ENCODE peak calls at places on chromosome 11, in six cellular contexts. P is K562, S is A549, O is GM12878, Q is HepG2, B is endothelial cell of umbilical vein. M is an unnamed sample.

GRCh38 chr11:119130662-119131061 is 9.3 kb downstream of the HINFP start:
- DNase-seq in B (no peak), P (no peak), Q (peak), S (no peak), O (no peak), M (no peak)

GRCh38 chr11:68040121-68040956 is 1.5 kb downstream of the TCIRG1 start:
- DNase-seq in S (peak), B (peak), O (peak), P (peak), Q (peak), M (peak)

GRCh38 chr11:126305699-126306098 is 1.8 kb downstream of the DCPS start:
- DNase-seq in Q (no peak), S (no peak), P (no peak), O (peak), B (no peak), M (no peak)

GRCh38 chr11:108324587-108324986 is 101.7 kb downstream of the ATM start:
- DNase-seq in B (no peak), S (no peak), O (no peak), P (no peak), Q (no peak), M (peak)

GRCh38 chr11:97463891-97464290 is 1074.1 kb downstream of the JRKL start:
- DNase-seq in S (no peak), Q (no peak), P (peak), B (no peak), O (no peak), M (no peak)

GRCh38 chr11:5476184-5476819 is 12.2 kb upstream of the OR52D1 start:
- DNase-seq in P (peak), B (peak), Q (peak), O (no peak), S (peak), M (peak)

GRCh38 chr11:46249103-46249942 is 28.1 kb upstream of the CREB3L1 start:
- DNase-seq in Q (no peak), O (no peak), P (peak), B (no peak), S (no peak), M (no peak)

GRCh38 chr11:21554284-21554683 is 638.6 kb upstream of the ANO5 start:
- DNase-seq in Q (no peak), S (no peak), P (no peak), B (no peak), O (no peak), M (no peak)

GRCh38 chr11:11668781-11669180 is 47.0 kb upstream of the GALNT18 start:
- DNase-seq in S (no peak), B (no peak), P (no peak), O (no peak), Q (no peak), M (no peak)

GRCh38 chr11:121540627-121541026 is 87.9 kb upstream of the SORL1-AS1 start:
- DNase-seq in S (no peak), P (no peak), B (peak), O (peak), Q (no peak), M (peak)

GRCh38 chr11:118998822-118999221 is 884 bp downstream of the CENATAC start:
- DNase-seq in S (peak), B (peak), O (no peak), P (peak), Q (peak), M (no peak)

GRCh38 chr11:1112351-1113191 is 37.9 kb downstream of the MUC2 start:
- DNase-seq in S (no peak), B (no peak), Q (no peak), P (no peak), O (no peak), M (no peak)

GRCh38 chr11:35163209-35163608 is 24.2 kb downstream of the CD44 start:
- DNase-seq in Q (no peak), P (no peak), S (peak), B (no peak), O (no peak), M (no peak)

GRCh38 chr11:88475991-88476418 is 138.5 kb upstream of the CTSC start:
- DNase-seq in O (no peak), B (no peak), P (no peak), S (no peak), Q (no peak), M (no peak)

GRCh38 chr11:71433648-71434450 is 14.3 kb downstream of the DHCR7 start:
- DNase-seq in Q (peak), B (no peak), O (no peak), S (no peak), P (peak), M (peak)

GRCh38 chr11:74283580-74284180 is 27.8 kb downstream of the P4HA3 start:
- DNase-seq in P (no peak), B (no peak), O (no peak), S (peak), Q (no peak), M (no peak)

GRCh38 chr11:28984216-28984615 is 876.0 kb downstream of the METTL15 start:
- DNase-seq in S (no peak), O (no peak), Q (no peak), B (no peak), P (no peak), M (no peak)

GRCh38 chr11:120912504-120912903 is 111.4 kb upstream of the TBCEL start:
- DNase-seq in O (no peak), B (peak), S (peak), P (peak), Q (peak), M (peak)

DNA sequence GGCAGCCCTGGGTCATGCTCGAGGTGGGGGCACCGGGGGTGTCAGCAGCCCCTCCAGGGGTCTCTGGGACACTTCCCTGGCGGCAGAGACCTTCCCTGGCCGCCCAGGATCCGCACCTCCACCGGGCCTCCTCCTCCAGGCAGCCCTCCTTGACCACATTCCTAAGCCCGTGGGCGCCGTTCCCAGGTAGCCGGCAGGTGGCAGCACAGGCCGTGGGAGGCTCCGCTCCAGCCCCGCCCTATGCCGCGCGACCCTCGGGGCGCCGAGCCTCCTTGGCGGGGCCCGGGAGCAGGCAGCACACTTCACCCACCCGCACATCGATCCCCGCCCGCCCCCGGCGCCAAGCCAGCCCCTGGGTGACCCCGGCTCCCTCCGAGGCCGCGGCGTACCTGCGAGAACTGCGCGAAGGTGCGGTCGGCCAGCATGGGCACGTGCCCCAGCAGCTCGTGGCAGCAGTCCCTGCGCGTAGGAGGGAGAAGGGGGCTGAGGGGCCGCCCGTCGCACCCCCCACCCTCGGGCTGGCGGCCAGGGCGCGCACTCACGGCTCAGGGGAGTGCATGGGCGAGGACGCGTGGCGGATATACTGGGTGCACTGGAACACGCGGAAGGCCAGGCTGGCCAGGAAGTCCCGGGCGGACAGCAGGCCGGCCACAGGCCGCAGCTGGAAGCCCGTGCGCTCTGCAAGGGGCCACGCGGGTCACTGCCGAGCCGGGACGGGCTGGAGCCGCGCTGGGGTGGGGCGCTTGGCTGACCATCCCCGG is 5.3 kb upstream of the INS start:
- DNase-seq in S (peak), P (peak), Q (no peak), B (no peak), O (no peak), M (peak)
- TF ChIP-seq POLR2A in S (no peak), P (no peak), Q (no peak), B (no peak), O (no peak), M (no peak)

DNA sequence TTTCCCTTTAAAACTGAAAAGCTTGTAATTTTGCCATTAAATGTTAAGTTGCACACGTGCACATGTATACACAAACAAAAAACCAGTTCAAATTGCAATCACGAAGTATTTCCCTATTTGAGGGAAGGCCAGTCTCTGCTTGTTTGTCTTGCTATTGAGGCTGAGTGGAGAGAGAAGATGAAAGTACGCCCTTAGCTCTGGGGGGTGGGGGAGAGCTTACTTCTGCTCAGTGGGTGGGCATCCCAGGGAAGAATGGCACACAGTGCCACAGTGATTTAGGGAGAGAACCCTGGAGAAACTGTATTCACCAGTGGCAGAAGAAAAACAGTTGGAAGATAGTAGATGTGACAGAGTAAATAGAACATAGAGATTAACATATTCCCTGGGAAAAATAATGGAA is 8.7 kb downstream of the YAP1 start:
- DNase-seq in O (no peak), P (no peak), S (peak), B (no peak), Q (peak), M (no peak)
- H3K4me3 ChIP-seq in O (no peak), P (no peak), S (peak), B (no peak), Q (no peak), M (no peak)

DNA sequence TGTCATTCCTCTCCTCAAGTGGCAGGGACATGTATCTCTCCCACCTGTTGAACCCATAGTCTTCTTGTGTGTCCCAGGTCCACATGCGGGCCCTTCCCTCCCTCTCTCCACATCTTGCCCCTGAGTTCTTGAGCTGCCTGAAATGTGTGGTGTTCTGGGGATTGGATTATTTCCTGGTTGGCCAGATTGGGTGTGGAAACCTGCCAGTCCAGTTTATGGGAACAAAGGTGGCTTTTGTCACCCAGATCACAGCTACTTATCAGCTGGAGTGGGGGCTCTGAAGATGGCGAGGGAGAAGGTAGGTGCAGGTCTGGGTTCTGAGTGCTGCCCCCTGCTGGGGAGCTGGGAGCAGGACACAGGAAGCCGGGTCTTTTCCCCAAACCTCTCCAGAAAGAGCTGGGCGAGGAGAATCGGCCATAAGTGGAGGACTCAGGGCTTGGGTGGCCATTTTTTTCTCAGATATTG is 14.2 kb downstream of the DTX4 start:
- DNase-seq in P (peak), Q (peak), B (peak), S (peak), O (no peak), M (peak)
- TF ChIP-seq MYC in P (no peak), Q (no peak), B (no peak), S (no peak), O (no peak), M (no peak)

GRCh38 chr11:66313321-66314185 is 3.3 kb downstream of the CD248 start:
- DNase-seq in Q (peak), B (no peak), S (no peak), O (no peak), P (no peak), M (peak)

GRCh38 chr11:66314186-66314501 is 2.7 kb downstream of the CD248 start:
- DNase-seq in Q (no peak), B (no peak), P (no peak), S (no peak), O (no peak), M (no peak)

GRCh38 chr11:66311470-66311964 is 5.3 kb downstream of the CD248 start:
- DNase-seq in P (no peak), Q (no peak), O (no peak), B (no peak), S (no peak), M (no peak)

GRCh38 chr11:66311965-66312548 is 4.8 kb downstream of the CD248 start:
- DNase-seq in Q (peak), S (peak), O (peak), P (peak), B (peak), M (peak)

GRCh38 chr11:66312549-66313320 is 4.1 kb downstream of the CD248 start:
- DNase-seq in B (peak), O (no peak), Q (peak), P (peak), S (peak), M (peak)
- TF ChIP-seq POLR2A in B (no peak), O (peak), Q (no peak), P (no peak), S (peak), M (peak)

GRCh38 chr11:128868851-128869671 is 2.0 kb upstream of the KCNJ1 start:
- DNase-seq in P (no peak), S (no peak), O (no peak), Q (no peak), B (no peak), M (no peak)
- H3K4me3 ChIP-seq in P (no peak), S (no peak), O (no peak), Q (no peak), B (no peak), M (no peak)

GRCh38 chr11:72848846-72849466 is 34.7 kb downstream of the ATG16L2 start:
- DNase-seq in O (no peak), P (peak), S (peak), B (peak), Q (peak), M (peak)
- TF ChIP-seq MYC in O (no peak), P (no peak), S (no peak), B (no peak), Q (no peak), M (no peak)